ENCODE peak calls at places on chromosome 10, in five cellular contexts. C, Z, G, W and H are unnamed samples.

GRCh38 chr10:70621497-70622078 is 19.0 kb upstream of the PRF1 start:
- DNase-seq in C (no peak), Z (no peak), G (no peak), W (no peak), H (no peak)

GRCh38 chr10:103874730-103875129 is 19.4 kb upstream of the SH3PXD2A start:
- DNase-seq in C (no peak), Z (no peak), G (no peak), W (no peak), H (no peak)

GRCh38 chr10:86366033-86366901 is at the start of gene GRID1:
- DNase-seq in C (no peak), Z (peak), G (peak), W (peak), H (no peak)

GRCh38 chr10:102675887-102676616 is 31.8 kb downstream of the TRIM8 start:
- DNase-seq in C (peak), Z (peak), G (peak), W (peak), H (peak)

GRCh38 chr10:63698815-63699205 is 177.6 kb downstream of the REEP3 start:
- DNase-seq in C (no peak), Z (no peak), G (no peak), W (no peak), H (no peak)

GRCh38 chr10:33143160-33143728 is 185.2 kb upstream of the ITGB1 start:
- DNase-seq in C (no peak), Z (no peak), G (peak), W (no peak), H (no peak)

GRCh38 chr10:73840403-73841301 is 29.3 kb upstream of the NDST2 start:
- DNase-seq in C (no peak), Z (no peak), G (no peak), W (no peak), H (no peak)

GRCh38 chr10:46272863-46273415 is 13.9 kb upstream of the ANTXRL start:
- DNase-seq in C (peak), Z (no peak), G (no peak), W (peak), H (no peak)

GRCh38 chr10:59465089-59465488 is 102.7 kb upstream of the FAM13C start:
- DNase-seq in C (no peak), Z (peak), G (peak), W (no peak), H (no peak)

GRCh38 chr10:114658175-114658574 is at the start of gene ABLIM1:
- DNase-seq in C (no peak), Z (no peak), G (no peak), W (no peak), H (no peak)

GRCh38 chr10:86795353-86795752 is 38.9 kb downstream of the BMPR1A start:
- DNase-seq in C (no peak), Z (peak), G (peak), W (no peak), H (no peak)

GRCh38 chr10:23371073-23371472 is 26.5 kb upstream of the C10orf67 start:
- DNase-seq in C (no peak), Z (no peak), G (no peak), W (no peak), H (no peak)

GRCh38 chr10:12418725-12419278 is 69.5 kb downstream of the CAMK1D start:
- DNase-seq in C (no peak), Z (no peak), G (no peak), W (no peak), H (no peak)

GRCh38 chr10:70503776-70504175 is 25.2 kb downstream of the PALD1 start:
- DNase-seq in C (no peak), Z (no peak), G (no peak), W (no peak), H (no peak)

GRCh38 chr10:51421853-51422252 is 277.5 kb downstream of the CSTF2T start:
- DNase-seq in C (no peak), Z (no peak), G (peak), W (no peak), H (no peak)

GRCh38 chr10:74956555-74957111 is 130.2 kb downstream of the KAT6B start:
- DNase-seq in C (no peak), Z (no peak), G (no peak), W (no peak), H (no peak)

GRCh38 chr10:33334170-33334838 is at the start of gene NRP1:
- DNase-seq in C (no peak), Z (peak), G (peak), W (peak), H (peak)

GRCh38 chr10:110425684-110426293 is 71.9 kb upstream of the DUSP5 start:
- DNase-seq in C (no peak), Z (no peak), G (peak), W (no peak), H (peak)

GRCh38 chr10:68435803-68436202 is 28.7 kb upstream of the RUFY2 start:
- DNase-seq in C (no peak), Z (no peak), G (peak), W (no peak), H (no peak)

GRCh38 chr10:93599335-93599734 is 1.7 kb downstream of the RBP4 start:
- DNase-seq in C (no peak), Z (no peak), G (no peak), W (no peak), H (no peak)

GRCh38 chr10:1600861-1601260 is 136.5 kb downstream of the ADARB2 start:
- DNase-seq in C (no peak), Z (no peak), G (no peak), W (no peak), H (no peak)

GRCh38 chr10:73253226-73253557 is 748 bp upstream of the MRPS16 start:
- DNase-seq in C (no peak), Z (peak), G (peak), W (no peak), H (no peak)

GRCh38 chr10:116796910-116797513 is 52.3 kb upstream of the ENO4 start:
- DNase-seq in C (peak), Z (peak), G (peak), W (peak), H (peak)

GRCh38 chr10:35318551-35318950 is 17.8 kb upstream of the CCNY start:
- DNase-seq in C (no peak), Z (no peak), G (no peak), W (no peak), H (no peak)

GRCh38 chr10:121662945-121663917 is 65.0 kb upstream of the FGFR2 start:
- DNase-seq in C (no peak), Z (no peak), G (no peak), W (no peak), H (no peak)

GRCh38 chr10:80491251-80492102 is 37.4 kb downstream of the TSPAN14 start:
- DNase-seq in C (no peak), Z (no peak), G (no peak), W (peak), H (no peak)

GRCh38 chr10:33413093-33413442 is 78.6 kb upstream of the NRP1 start:
- DNase-seq in C (no peak), Z (no peak), G (no peak), W (no peak), H (no peak)

GRCh38 chr10:79202188-79203013 is 133.6 kb downstream of the ZMIZ1 start:
- DNase-seq in C (peak), Z (peak), G (peak), W (no peak), H (peak)

GRCh38 chr10:35458500-35459448 is 122.5 kb downstream of the CCNY start:
- DNase-seq in C (no peak), Z (no peak), G (no peak), W (no peak), H (no peak)

GRCh38 chr10:14936584-14936983 is 17.3 kb downstream of the DCLRE1C start:
- DNase-seq in C (no peak), Z (no peak), G (no peak), W (no peak), H (no peak)

GRCh38 chr10:6052247-6053221 is 9.6 kb downstream of the IL2RA start:
- DNase-seq in C (peak), Z (no peak), G (no peak), W (peak), H (no peak)

GRCh38 chr10:5423774-5424173 is 11.4 kb downstream of the NET1 start:
- DNase-seq in C (no peak), Z (no peak), G (no peak), W (no peak), H (no peak)

GRCh38 chr10:10846476-10846875 is 171.2 kb upstream of the CELF2 start:
- DNase-seq in C (no peak), Z (no peak), G (no peak), W (no peak), H (no peak)

GRCh38 chr10:66747451-66747850 is 178.4 kb upstream of the LRRTM3 start:
- DNase-seq in C (no peak), Z (peak), G (peak), W (no peak), H (no peak)

GRCh38 chr10:75358835-75359421 is 42.6 kb downstream of the ZNF503 start:
- DNase-seq in C (no peak), Z (peak), G (peak), W (no peak), H (no peak)

GRCh38 chr10:112115781-112116385 is 67.7 kb downstream of the GPAM start:
- DNase-seq in C (no peak), Z (peak), G (peak), W (no peak), H (no peak)

GRCh38 chr10:135601-136464 is 578 bp downstream of the ZMYND11 start:
- DNase-seq in C (peak), Z (peak), G (peak), W (peak), H (peak)

GRCh38 chr10:134205-134742 is 981 bp upstream of the ZMYND11 start:
- DNase-seq in C (no peak), Z (peak), G (peak), W (no peak), H (no peak)

GRCh38 chr10:136465-136762 is 1.2 kb downstream of the ZMYND11 start:
- DNase-seq in C (no peak), Z (no peak), G (no peak), W (no peak), H (no peak)

GRCh38 chr10:132961-133898 is 2.0 kb upstream of the ZMYND11 start:
- DNase-seq in C (no peak), Z (peak), G (peak), W (no peak), H (no peak)

GRCh38 chr10:134743-135600 is at the start of gene ZMYND11:
- DNase-seq in C (peak), Z (peak), G (peak), W (peak), H (peak)
- H3K4me3 ChIP-seq in C (peak), Z (peak), G (peak), W (peak), H (peak)

GRCh38 chr10:129465796-129466702 is 992 bp upstream of the MGMT start:
- DNase-seq in C (no peak), Z (no peak), G (no peak), W (no peak), H (no peak)

GRCh38 chr10:129470103-129470851 is 3.2 kb downstream of the MGMT start:
- DNase-seq in C (no peak), Z (no peak), G (no peak), W (no peak), H (no peak)

GRCh38 chr10:129466703-129467345 is at the start of gene MGMT:
- DNase-seq in C (peak), Z (peak), G (peak), W (peak), H (peak)

GRCh38 chr10:129467346-129468119 is 492 bp downstream of the MGMT start:
- DNase-seq in C (peak), Z (peak), G (peak), W (no peak), H (no peak)

GRCh38 chr10:129468187-129468586 is 1.1 kb downstream of the MGMT start:
- DNase-seq in C (no peak), Z (no peak), G (no peak), W (no peak), H (no peak)
- H3K4me3 ChIP-seq in C (no peak), Z (no peak), G (no peak), W (no peak), H (no peak)

GRCh38 chr10:132023092-132023811 is 41.5 kb upstream of the BNIP3 start:
- DNase-seq in C (peak), Z (peak), G (peak), W (peak), H (peak)
- H3K4me3 ChIP-seq in C (no peak), Z (no peak), G (peak), W (peak), H (no peak)

GRCh38 chr10:25766687-25767221 is 167.3 kb upstream of the MYO3A start:
- DNase-seq in C (no peak), Z (no peak), G (no peak), W (no peak), H (no peak)
- H3K4me3 ChIP-seq in C (no peak), Z (no peak), G (no peak), W (no peak), H (no peak)

GRCh38 chr10:119598397-119598796 is 1.6 kb upstream of the TIAL1 start:
- DNase-seq in C (no peak), Z (no peak), G (no peak), W (no peak), H (no peak)
- H3K4me3 ChIP-seq in C (no peak), Z (no peak), G (no peak), W (no peak), H (no peak)

GRCh38 chr10:101166430-101166829 is 35.3 kb downstream of the TLX1 start:
- DNase-seq in C (no peak), Z (no peak), G (no peak), W (no peak), H (no peak)

GRCh38 chr10:101165736-101166135 is 34.6 kb downstream of the TLX1 start:
- DNase-seq in C (no peak), Z (no peak), G (no peak), W (no peak), H (no peak)

GRCh38 chr10:101158101-101159058 is 27.3 kb downstream of the TLX1 start:
- DNase-seq in C (no peak), Z (no peak), G (no peak), W (no peak), H (no peak)

GRCh38 chr10:101162677-101163076 is 31.6 kb downstream of the TLX1 start:
- DNase-seq in C (no peak), Z (no peak), G (no peak), W (no peak), H (no peak)

GRCh38 chr10:101161494-101162299 is 30.6 kb downstream of the TLX1 start:
- DNase-seq in C (peak), Z (peak), G (peak), W (peak), H (peak)
- H3K4me3 ChIP-seq in C (no peak), Z (no peak), G (peak), W (no peak), H (no peak)

DNA sequence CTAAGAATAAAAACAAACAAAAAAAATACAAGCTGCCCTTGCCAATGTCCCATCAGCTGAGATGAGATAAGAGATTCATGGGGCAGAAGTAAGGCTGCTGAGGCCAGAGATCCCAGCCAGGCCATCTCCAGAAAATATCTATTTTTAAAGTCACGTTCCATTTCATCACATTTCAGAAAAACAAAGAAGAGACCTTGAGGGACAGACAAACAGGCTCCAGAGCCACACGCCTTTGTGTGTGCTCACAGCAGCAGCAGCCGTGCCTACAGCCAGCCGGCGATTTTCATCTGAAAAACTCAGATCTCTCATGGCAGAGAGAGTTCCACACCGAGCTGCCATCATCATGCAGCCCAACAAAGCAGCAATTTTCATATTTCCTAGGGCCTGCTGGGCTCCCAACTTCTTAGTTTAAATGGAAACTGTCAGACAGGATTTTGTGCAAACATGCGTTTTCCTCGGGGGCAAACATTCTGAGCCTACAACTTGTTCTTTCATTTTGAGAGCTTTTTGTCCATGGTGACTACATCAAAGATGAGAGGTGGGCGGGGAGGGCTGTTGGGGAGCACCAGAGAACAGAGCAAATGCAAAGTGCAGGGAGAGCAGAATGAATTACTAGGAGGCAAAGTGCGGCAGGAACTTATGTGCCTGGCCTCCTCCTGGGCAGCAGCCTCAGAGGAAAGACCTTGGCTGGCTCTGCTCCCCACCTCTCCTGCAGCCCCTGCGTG is 38.8 kb downstream of the DLG5 start:
- DNase-seq in C (no peak), Z (peak), G (peak), W (peak), H (no peak)
- H3K4me3 ChIP-seq in C (no peak), Z (no peak), G (peak), W (peak), H (no peak)